ENCODE peak calls at places on chromosomes 5 and 9, in seven cellular contexts. H is K562; B is CD8-positive, alpha-beta T cell; M is heart left ventricle; O is HL-60; Z is B cell; V is GM12865. X is an unnamed sample.

GRCh38 chr9:133417541-133418461 is at the start of gene REXO4:
- DNase-seq in H (peak; percentile 93), B (peak; percentile 73), M (peak; percentile 86), O (peak; percentile 92), Z (peak; percentile 87), V (peak; percentile 97), X (peak; percentile 82)

GRCh38 chr9:138022121-138022741 is 144.6 kb downstream of the CACNA1B start:
- DNase-seq in H (peak; percentile 28), B (no peak), M (no peak), O (no peak), Z (no peak), V (peak; percentile 37), X (peak; percentile 66)

GRCh38 chr9:118522093-118523028 is 818.2 kb downstream of the TLR4 start:
- DNase-seq in H (peak; percentile 11), B (no peak), M (peak; percentile 35), O (no peak), Z (no peak), V (peak; percentile 77), X (peak; percentile 60)

GRCh38 chr9:37406603-37407401 is 15.7 kb upstream of the GRHPR start:
- DNase-seq in H (no peak), B (no peak), M (no peak), O (no peak), Z (no peak), V (peak; percentile 59), X (no peak)

GRCh38 chr9:120138955-120139354 is 441.0 kb downstream of the CDK5RAP2 start:
- DNase-seq in H (no peak), B (no peak), M (no peak), O (no peak), Z (no peak), V (no peak), X (no peak)

GRCh38 chr5:58240286-58240685 is 219.6 kb downstream of the PLK2 start:
- DNase-seq in H (no peak), B (no peak), M (no peak), O (no peak), Z (no peak), V (no peak), X (no peak)

GRCh38 chr5:74945561-74946165 is 79.5 kb upstream of the FAM169A start:
- DNase-seq in H (no peak), B (no peak), M (no peak), O (no peak), Z (no peak), V (peak; percentile 48), X (no peak)

GRCh38 chr9:90851444-90851843 is 49.8 kb downstream of the SYK start:
- DNase-seq in H (no peak), B (no peak), M (no peak), O (no peak), Z (no peak), V (no peak), X (no peak)

GRCh38 chr5:119179857-119180641 is 109.2 kb downstream of the DMXL1 start:
- DNase-seq in H (peak; percentile 30), B (no peak), M (no peak), O (no peak), Z (no peak), V (no peak), X (no peak)

GRCh38 chr5:112694853-112695709 is 42.6 kb upstream of the APC start:
- DNase-seq in H (peak; percentile 79), B (no peak), M (no peak), O (no peak), Z (no peak), V (no peak), X (no peak)

GRCh38 chr9:133731876-133732321 is 6.3 kb downstream of the SARDH start:
- DNase-seq in H (peak; percentile 45), B (no peak), M (no peak), O (no peak), Z (no peak), V (peak; percentile 26), X (no peak)

GRCh38 chr9:131739988-131740648 is at the start of gene RAPGEF1:
- DNase-seq in H (peak; percentile 75), B (peak; percentile 81), M (peak; percentile 76), O (no peak), Z (peak; percentile 91), V (peak; percentile 73), X (peak; percentile 88)

GRCh38 chr9:107905313-107906027 is 415.9 kb upstream of the KLF4 start:
- DNase-seq in H (no peak), B (no peak), M (peak; percentile 34), O (no peak), Z (no peak), V (no peak), X (no peak)

DNA sequence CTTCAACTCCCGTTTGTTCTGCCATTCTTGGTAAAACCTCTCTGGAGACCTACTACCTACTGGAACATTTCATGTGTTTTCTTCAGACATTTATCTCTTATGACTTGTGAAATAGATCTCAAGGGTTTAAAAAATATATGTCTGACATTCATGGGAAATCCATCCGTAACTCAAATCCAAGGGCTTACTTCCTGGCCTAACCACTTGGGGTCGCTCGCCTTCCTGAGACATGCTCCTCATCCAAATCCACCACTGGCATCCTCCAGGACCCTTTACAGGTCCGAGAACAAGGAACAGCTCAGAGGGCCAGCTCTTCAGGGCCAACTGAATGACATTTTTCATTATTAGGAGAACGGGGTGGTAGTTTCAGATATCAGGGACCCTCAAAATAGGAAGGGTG is 235.1 kb upstream of the TUT7 start:
- DNase-seq in H (peak; percentile 9), B (no peak), M (no peak), O (no peak), Z (no peak), V (no peak), X (peak; percentile 17)
- TF ChIP-seq CTCF in H (peak; percentile 48), B (no peak), M (no peak), O (no peak), Z (no peak), V (no peak), X (peak; percentile 25)

DNA sequence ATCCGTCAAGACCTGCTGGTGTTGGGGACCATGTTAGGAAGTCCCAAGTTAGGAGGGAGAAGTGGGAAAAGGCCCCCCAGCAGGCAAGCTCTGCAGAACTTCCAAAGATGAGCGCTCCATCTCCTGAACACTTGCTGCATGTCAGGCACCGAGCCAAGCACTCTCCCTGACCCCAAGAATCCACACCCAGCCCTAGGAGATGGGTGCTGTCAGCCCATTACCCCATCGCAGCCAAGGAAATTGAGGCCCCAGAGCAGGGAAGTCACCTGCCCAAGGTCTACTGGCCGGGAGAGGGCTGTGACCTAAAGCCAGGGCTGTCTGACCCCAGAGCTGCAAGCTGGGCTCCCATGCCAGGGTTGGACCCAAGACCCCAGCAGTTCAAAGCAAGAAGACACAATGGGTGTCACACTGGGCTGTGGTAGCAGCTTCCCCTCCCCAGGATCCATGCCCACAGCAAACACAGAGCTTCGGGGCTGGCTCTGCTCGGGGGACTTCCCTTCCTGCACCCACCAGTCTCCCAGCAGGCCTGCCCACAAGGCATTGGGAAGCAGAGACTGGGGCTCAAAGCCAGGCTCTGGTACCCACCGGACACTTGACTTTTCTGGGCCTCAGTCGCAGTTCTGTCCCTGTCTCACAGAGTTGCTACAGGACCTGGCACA is 13.5 kb downstream of the EEIG1 start:
- DNase-seq in H (no peak), B (no peak), M (no peak), O (no peak), Z (no peak), V (no peak), X (no peak)
- TF ChIP-seq CTCF in H (no peak), B (no peak), M (no peak), O (no peak), Z (no peak), V (no peak), X (no peak)

DNA sequence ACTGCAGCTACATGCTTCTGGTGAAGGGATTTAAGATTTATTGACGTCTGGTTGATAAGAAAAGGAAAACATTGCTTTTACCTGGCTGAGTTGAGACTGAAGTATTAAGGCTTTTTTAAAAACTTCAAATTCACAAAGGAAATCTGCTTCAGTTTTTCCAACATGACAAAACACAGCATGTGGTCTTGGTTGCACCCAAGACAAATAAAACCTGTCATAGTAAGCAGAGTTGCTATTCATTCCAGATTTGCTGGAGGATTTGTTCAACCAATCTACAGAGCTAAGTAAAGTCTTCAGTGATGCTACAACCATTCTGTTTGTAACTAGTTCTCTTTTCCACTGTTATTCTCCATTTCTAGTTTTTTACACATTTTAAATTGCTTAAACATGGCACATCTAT is 11.3 kb downstream of the C5orf63 start:
- DNase-seq in H (no peak), B (no peak), M (no peak), O (no peak), Z (no peak), V (no peak), X (no peak)
- TF ChIP-seq CTCF in H (no peak), B (no peak), M (no peak), O (no peak), Z (no peak), V (no peak), X (no peak)

DNA sequence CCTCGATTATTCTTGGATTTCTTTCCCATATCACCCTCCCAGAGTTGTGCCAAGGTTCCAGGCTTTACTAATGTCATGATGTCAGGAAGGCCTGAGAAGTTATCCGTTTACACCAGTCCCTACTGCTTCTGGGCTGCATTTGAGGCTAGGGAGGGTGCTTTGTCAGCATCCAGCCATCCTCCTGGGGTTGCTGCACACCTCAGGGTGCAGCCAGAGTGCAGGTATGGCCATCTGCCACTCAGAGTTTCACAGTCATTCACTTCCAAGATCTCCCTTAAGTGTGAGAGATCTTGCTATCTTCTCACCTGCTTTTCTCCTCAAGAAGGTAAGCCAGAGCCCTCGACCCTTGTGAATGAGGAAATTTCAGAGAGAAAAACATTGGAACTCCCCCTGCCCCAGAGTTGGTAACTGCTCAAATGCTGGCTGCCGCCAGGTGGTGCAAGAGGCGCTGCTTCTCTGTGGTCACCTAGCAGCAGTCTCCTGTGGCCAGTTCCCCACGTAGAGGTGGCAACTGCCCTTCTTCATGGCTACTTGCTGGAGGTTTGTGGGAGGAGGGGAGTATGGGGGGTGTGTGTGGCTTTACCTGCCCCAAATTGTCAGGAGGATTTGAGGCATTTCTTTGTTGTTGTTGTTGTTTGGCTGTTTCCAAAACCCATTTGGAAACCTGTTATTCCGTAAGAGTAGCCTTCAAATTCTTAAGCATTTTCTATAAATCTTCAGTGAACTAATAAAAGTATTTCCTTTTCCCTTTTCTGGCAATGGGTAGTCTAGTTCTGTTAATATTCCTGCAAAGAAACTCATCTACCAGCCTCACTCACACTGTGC is 259.6 kb upstream of the DMRT1 start:
- DNase-seq in H (peak; percentile 21), B (no peak), M (no peak), O (no peak), Z (no peak), V (peak; percentile 30), X (peak; percentile 57)
- TF ChIP-seq CTCF in H (peak; percentile 43), B (no peak), M (no peak), O (peak; percentile 51), Z (no peak), V (peak; percentile 51), X (peak; percentile 43)

DNA sequence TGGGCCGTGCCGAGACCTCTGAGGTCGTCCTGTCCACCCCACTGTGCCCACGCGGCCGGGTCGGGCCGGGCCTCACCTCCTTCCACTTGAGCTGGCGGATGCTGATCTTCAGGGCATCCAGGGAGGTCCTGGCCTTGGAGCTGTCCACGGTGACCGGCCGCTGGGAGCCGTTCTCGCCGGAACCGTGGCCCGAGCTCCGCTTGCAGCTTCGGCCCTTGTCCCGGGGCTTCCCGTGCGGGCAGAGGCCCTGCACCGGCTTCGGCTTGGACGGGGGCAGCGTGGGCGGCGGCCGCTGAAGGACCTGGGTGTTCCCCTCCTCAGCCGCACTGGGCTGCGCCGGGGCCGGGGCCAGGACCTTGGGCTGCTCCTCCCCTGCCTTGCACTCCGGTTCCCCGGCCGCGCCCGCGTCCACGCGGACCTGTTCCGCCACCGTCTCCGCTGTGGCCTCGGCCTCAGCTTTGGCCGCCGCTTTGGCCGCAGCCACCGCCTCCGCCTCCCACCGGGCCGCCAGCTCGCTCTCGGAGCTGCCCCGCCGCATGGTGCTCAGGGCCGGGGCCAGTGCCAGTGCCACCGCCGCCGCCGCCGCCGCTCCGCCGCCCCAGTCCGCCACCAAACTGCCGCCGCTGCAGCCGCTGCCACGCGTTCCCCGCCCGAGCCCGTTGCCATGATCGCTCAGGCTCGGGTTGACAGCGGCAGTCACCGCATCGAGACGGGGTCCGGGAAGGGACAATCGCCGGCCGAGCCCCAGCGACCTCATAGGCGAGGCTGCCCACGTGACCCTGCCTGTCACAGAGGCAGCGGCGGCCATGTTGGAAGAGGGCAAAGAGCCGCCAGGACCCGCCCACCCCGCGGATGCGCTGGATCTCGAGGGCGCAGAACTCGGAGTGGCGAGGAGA is at the start of gene TTLL11:
- DNase-seq in H (peak; percentile 96), B (peak; percentile 95), M (peak; percentile 98), O (peak; percentile 86), Z (peak; percentile 96), V (peak; percentile 95), X (peak; percentile 92)
- TF ChIP-seq CTCF in H (no peak), B (no peak), M (no peak), O (no peak), Z (no peak), V (no peak), X (no peak)